ENCODE peak calls at places on chromosomes 11 and 22, in ten cellular contexts. X is NT2/D1; Z is heart left ventricle; D is CD8-positive, alpha-beta memory T cell; W is endodermal cell; A is HCT116; S is ovary; J is neuronal stem cell; C is effector memory CD4-positive, alpha-beta T cell; G is thoracic aorta. R is an unnamed sample.
A peak's percentile ranks its signal among the peaks of the same experiment; 100 is the strongest.

GRCh38 chr11:73757598-73757997 is 3.3 kb downstream of the RAB6A start:
- DNase-seq in D (no peak), S (no peak), C (no peak), A (no peak), X (no peak), J (no peak), Z (no peak), W (no peak), G (no peak), R (no peak)

GRCh38 chr11:2121227-2122130 is 17.7 kb downstream of the IGF2 start:
- DNase-seq in D (no peak), W (no peak), C (no peak), G (no peak), Z (no peak), A (no peak), X (no peak), J (no peak), S (no peak), R (no peak)

GRCh38 chr22:41919357-41920224 is 4.7 kb upstream of the SHISA8 start:
- DNase-seq in X (no peak), S (peak; percentile 44), G (no peak), D (no peak), J (no peak), C (no peak), A (no peak), W (peak; percentile 96), Z (peak; percentile 78), R (peak; percentile 94)

GRCh38 chr11:110471315-110471714 is 41.6 kb downstream of the FDX1 start:
- DNase-seq in D (no peak), Z (no peak), G (no peak), C (no peak), S (no peak), X (no peak), W (no peak), J (no peak), A (no peak), R (no peak)

GRCh38 chr11:132186699-132187098 is 816.3 kb downstream of the NTM start:
- DNase-seq in D (no peak), G (no peak), C (no peak), J (no peak), S (no peak), Z (no peak), W (peak; percentile 75), A (no peak), X (peak; percentile 8), R (no peak)

GRCh38 chr11:63020671-63021255 is 5.1 kb upstream of the SLC22A8 start:
- DNase-seq in D (no peak), X (no peak), W (peak; percentile 93), C (no peak), G (no peak), J (peak; percentile 33), S (no peak), A (peak; percentile 56), Z (no peak), R (no peak)

GRCh38 chr11:64831411-64831891 is 13.0 kb downstream of the CDC42BPG start:
- DNase-seq in G (no peak), S (no peak), D (no peak), X (no peak), C (no peak), Z (no peak), W (no peak), J (no peak), A (no peak), R (no peak)

GRCh38 chr22:16932577-16932976 is 75.4 kb downstream of the GAB4 start:
- DNase-seq in G (no peak), W (peak; percentile 62), A (no peak), J (no peak), C (no peak), D (no peak), S (no peak), X (peak; percentile 5), Z (no peak), R (no peak)

DNA sequence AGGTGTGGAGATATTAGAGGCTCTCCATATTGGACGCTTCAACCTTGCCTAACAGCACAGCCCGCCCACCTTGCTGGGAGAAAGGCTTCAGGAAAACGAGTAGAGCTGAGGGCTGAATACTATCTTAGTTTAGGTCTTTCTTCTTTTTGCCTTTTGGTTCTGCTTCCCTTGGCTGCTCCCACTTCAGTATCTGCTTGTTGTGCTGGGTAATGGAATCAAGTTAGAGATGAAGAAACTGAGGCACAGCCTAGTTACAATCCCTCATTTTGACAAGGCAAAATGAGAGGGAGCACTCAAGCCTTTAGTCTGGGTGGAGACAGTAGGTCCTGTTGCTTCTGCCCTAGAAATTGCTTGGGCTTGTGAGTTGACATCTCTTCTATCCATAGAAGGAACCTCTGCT is 41.3 kb upstream of the HSD17B12 start:
- DNase-seq in G (no peak), A (no peak), S (no peak), J (no peak), D (no peak), W (no peak), X (no peak), Z (no peak), C (no peak), R (no peak)
- H3K27me3 ChIP-seq in G (peaks cover 3% of the 10 kb centered on the region), A (peaks cover 71% of the 10 kb centered on the region), S (no peaks in the 10 kb centered on the region), J (no peaks in the 10 kb centered on the region), D (peaks cover 8% of the 10 kb centered on the region), W (peaks cover 26% of the 10 kb centered on the region), X (no peaks in the 10 kb centered on the region), Z (no peaks in the 10 kb centered on the region), C (peaks cover 14% of the 10 kb centered on the region), R (no peaks in the 10 kb centered on the region)

GRCh38 chr22:37500745-37501144 is 14.6 kb upstream of the MFNG start:
- DNase-seq in D (no peak), J (no peak), X (no peak), A (no peak), G (no peak), S (no peak), W (no peak), Z (no peak), C (no peak), R (no peak)
- H3K4me1 ChIP-seq in D (peaks cover 20% of the 10 kb centered on the region), J (peaks cover 15% of the 10 kb centered on the region), X (peaks cover 25% of the 10 kb centered on the region), A (peaks cover 82% of the 10 kb centered on the region), G (peaks cover 11% of the 10 kb centered on the region), S (peaks cover 16% of the 10 kb centered on the region), W (peaks cover 7% of the 10 kb centered on the region), Z (peaks cover 75% of the 10 kb centered on the region), C (no peaks in the 10 kb centered on the region), R (no peaks in the 10 kb centered on the region)

GRCh38 chr11:134530826-134531225 is 118.8 kb upstream of the B3GAT1 start:
- DNase-seq in J (no peak), A (no peak), Z (no peak), X (no peak), W (peak; percentile 31), C (no peak), G (no peak), D (no peak), S (no peak), R (no peak)
- H3K9me3 ChIP-seq in J (no peaks in the 10 kb centered on the region), A (no peaks in the 10 kb centered on the region), Z (no peaks in the 10 kb centered on the region), X (no peaks in the 10 kb centered on the region), W (no peaks in the 10 kb centered on the region), C (no peaks in the 10 kb centered on the region), G (no peaks in the 10 kb centered on the region), D (no peaks in the 10 kb centered on the region), S (no peaks in the 10 kb centered on the region), R (no peaks in the 10 kb centered on the region)

GRCh38 chr11:121161349-121161917 is 60.4 kb downstream of the TECTA start:
- DNase-seq in Z (no peak), J (no peak), G (no peak), X (no peak), W (no peak), S (no peak), D (no peak), C (no peak), A (no peak), R (no peak)

GRCh38 chr11:121159721-121160120 is 58.7 kb downstream of the TECTA start:
- DNase-seq in Z (no peak), A (no peak), J (no peak), D (no peak), C (no peak), W (no peak), X (no peak), G (no peak), S (no peak), R (no peak)

GRCh38 chr11:121163658-121164308 is 62.7 kb downstream of the TECTA start:
- DNase-seq in J (no peak), C (no peak), X (no peak), A (peak; percentile 0), S (no peak), D (no peak), G (no peak), Z (no peak), W (no peak), R (no peak)
- H3K27me3 ChIP-seq in J (no peaks in the 10 kb centered on the region), C (no peaks in the 10 kb centered on the region), X (no peaks in the 10 kb centered on the region), A (no peaks in the 10 kb centered on the region), S (no peaks in the 10 kb centered on the region), D (no peaks in the 10 kb centered on the region), G (no peaks in the 10 kb centered on the region), Z (no peaks in the 10 kb centered on the region), W (no peaks in the 10 kb centered on the region), R (no peaks in the 10 kb centered on the region)

DNA sequence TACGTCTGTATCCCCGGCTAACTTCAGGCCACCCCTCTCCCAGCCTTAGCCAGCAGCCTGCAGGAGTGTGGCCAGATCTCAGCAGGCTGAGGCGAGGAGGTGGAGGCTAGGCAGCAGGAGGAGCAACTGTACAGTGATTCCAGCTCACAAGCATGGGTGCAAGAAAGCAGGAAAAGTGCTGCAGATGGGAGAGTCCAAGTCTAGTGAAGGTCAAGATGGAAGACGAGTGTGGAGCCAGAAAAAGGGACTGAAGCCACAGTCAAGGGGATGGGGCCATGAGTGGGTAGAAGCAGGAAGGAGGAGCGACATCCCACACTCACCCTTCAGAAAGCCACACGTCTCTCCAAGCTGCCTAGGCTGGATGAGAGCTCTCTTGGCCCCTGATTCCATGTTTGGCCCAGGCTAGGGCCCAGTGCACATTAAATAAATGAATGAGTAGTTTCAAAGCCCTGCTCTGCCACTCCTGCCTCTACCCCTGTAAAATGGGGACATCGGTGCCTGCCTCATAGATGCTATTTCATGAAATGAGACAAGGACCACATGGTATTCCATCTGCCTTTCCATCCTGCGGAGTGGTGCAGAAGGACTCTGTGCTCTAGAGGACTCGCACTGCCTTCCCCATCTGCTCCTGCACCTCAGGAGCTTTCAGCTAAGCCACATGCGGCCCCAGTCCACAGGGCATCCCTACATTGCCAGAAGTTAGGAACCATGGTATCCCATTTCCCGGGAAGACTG is 2.9 kb downstream of the YDJC start:
- DNase-seq in G (no peak), J (no peak), Z (no peak), X (no peak), W (no peak), D (no peak), A (no peak), S (no peak), C (no peak), R (no peak)
- H3K4me1 ChIP-seq in G (peaks cover 14% of the 10 kb centered on the region), J (peaks cover 10% of the 10 kb centered on the region), Z (peaks cover 59% of the 10 kb centered on the region), X (peaks cover 22% of the 10 kb centered on the region), W (no peaks in the 10 kb centered on the region), D (peaks cover 49% of the 10 kb centered on the region), A (peaks cover 34% of the 10 kb centered on the region), S (peaks cover 6% of the 10 kb centered on the region), C (peaks cover 20% of the 10 kb centered on the region), R (peaks cover 10% of the 10 kb centered on the region)